ENCODE peak calls at places on chromosomes 11 and 22, in four cellular contexts. Y is astrocyte, B is thoracic aorta, F is vagina. H is an unnamed sample.

GRCh38 chr22:44449683-44450425 is 48.2 kb downstream of the RTL6 start:
- DNase-seq in Y (no peak), B (no peak), F (no peak), H (no peak)

GRCh38 chr11:122025757-122026156 is 90.3 kb downstream of the BLID start:
- DNase-seq in Y (no peak), B (no peak), F (no peak), H (no peak)

GRCh38 chr22:27470169-27470772 is 331.3 kb downstream of the MN1 start:
- DNase-seq in Y (no peak), B (no peak), F (no peak), H (no peak)

GRCh38 chr11:47552086-47552580 is 799 bp downstream of the CELF1 start:
- DNase-seq in Y (peak; percentile 59), B (no peak), F (no peak), H (no peak)

GRCh38 chr11:21933095-21933494 is 259.8 kb upstream of the ANO5 start:
- DNase-seq in Y (no peak), B (no peak), F (no peak), H (no peak)

GRCh38 chr11:119910056-119910455 is 181.1 kb upstream of the NECTIN1 start:
- DNase-seq in Y (no peak), B (no peak), F (no peak), H (no peak)

GRCh38 chr11:57473208-57473930 is 13.0 kb downstream of the RTN4RL2 start:
- DNase-seq in Y (no peak), B (no peak), F (no peak), H (no peak)

GRCh38 chr11:83278351-83278750 is 7.8 kb downstream of the CCDC90B start:
- DNase-seq in Y (peak; percentile 77), B (no peak), F (no peak), H (no peak)

GRCh38 chr22:49302150-49302460 is 525.6 kb downstream of the BRD1 start:
- DNase-seq in Y (no peak), B (no peak), F (no peak), H (no peak)

GRCh38 chr11:126354631-126355323 is 709 bp upstream of the ST3GAL4 start:
- DNase-seq in Y (no peak), B (no peak), F (peak; percentile 89), H (no peak)

GRCh38 chr22:23775779-23776375 is 3.2 kb downstream of the MMP11 start:
- DNase-seq in Y (no peak), B (no peak), F (no peak), H (no peak)

GRCh38 chr11:102345923-102346322 is 1.1 kb upstream of the BIRC2 start:
- DNase-seq in Y (peak; percentile 69), B (no peak), F (no peak), H (no peak)

GRCh38 chr11:46380340-46381045 is 976 bp upstream of the MDK start:
- DNase-seq in Y (no peak), B (no peak), F (no peak), H (peak; percentile 60)

GRCh38 chr11:75066061-75066460 is 30.6 kb downstream of the OR2AT4 start:
- DNase-seq in Y (peak; percentile 34), B (no peak), F (no peak), H (no peak)

GRCh38 chr11:59815754-59816153 is 5.2 kb upstream of the MRPL16 start:
- DNase-seq in Y (no peak), B (no peak), F (no peak), H (no peak)

GRCh38 chr22:17789379-17790200 is 15.3 kb upstream of the BID start:
- DNase-seq in Y (no peak), B (no peak), F (no peak), H (no peak)

GRCh38 chr22:49672013-49672516 is 155.6 kb downstream of the BRD1 start:
- DNase-seq in Y (no peak), B (no peak), F (no peak), H (no peak)

GRCh38 chr22:33896154-33896800 is 24.0 kb downstream of the LARGE1 start:
- DNase-seq in Y (no peak), B (no peak), F (no peak), H (no peak)

GRCh38 chr22:37486224-37486845 is at the start of gene MFNG:
- DNase-seq in Y (no peak), B (no peak), F (no peak), H (peak; percentile 82)

GRCh38 chr11:77081976-77082836 is 15.4 kb downstream of the CAPN5 start:
- DNase-seq in Y (no peak), B (peak; percentile 1), F (no peak), H (peak; percentile 59)

GRCh38 chr11:125350206-125351044 is 145.6 kb downstream of the FEZ1 start:
- DNase-seq in Y (no peak), B (no peak), F (no peak), H (no peak)

GRCh38 chr11:3132831-3133455 is 32.2 kb downstream of the OSBPL5 start:
- DNase-seq in Y (no peak), B (no peak), F (no peak), H (no peak)

GRCh38 chr22:48057116-48057835 is 1294.8 kb downstream of the TBC1D22A start:
- DNase-seq in Y (no peak), B (no peak), F (no peak), H (no peak)

GRCh38 chr11:130125638-130126037 is 33.9 kb upstream of the ST14 start:
- DNase-seq in Y (no peak), B (no peak), F (no peak), H (no peak)
- H3K4me1 ChIP-seq in Y (peaks cover 32% of the 10 kb centered on the region), B (peaks cover 21% of the 10 kb centered on the region), F (peaks cover 19% of the 10 kb centered on the region), H (peaks cover 16% of the 10 kb centered on the region)

DNA sequence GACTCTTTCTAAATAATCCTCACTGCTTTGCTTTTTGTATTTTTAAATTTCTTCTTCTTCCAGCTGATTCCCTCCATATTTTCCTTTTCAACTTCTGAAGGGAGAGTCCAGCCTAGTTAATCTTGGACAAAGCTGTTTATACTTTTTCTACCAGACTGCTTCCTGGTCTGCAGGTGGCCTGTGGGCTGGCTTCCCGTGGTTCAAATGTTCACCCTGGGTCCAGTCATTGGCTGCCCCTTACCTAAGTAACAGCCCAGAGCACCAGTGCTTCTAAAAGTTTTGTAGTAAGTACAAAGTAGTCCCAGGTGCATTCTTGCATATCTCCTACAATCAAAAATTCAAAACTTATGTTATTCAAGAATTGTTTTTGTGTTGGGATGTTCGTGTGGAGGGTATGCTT is 19.1 kb downstream of the ZNF143 start:
- DNase-seq in Y (no peak), B (no peak), F (no peak), H (no peak)
- H3K4me1 ChIP-seq in Y (no peaks in the 10 kb centered on the region), B (no peaks in the 10 kb centered on the region), F (no peaks in the 10 kb centered on the region), H (no peaks in the 10 kb centered on the region)

GRCh38 chr11:67436459-67437081 is 912 bp downstream of the PTPRCAP start:
- DNase-seq in Y (no peak), B (no peak), F (no peak), H (no peak)

GRCh38 chr11:67435727-67436458 is 1.6 kb downstream of the PTPRCAP start:
- DNase-seq in Y (no peak), B (no peak), F (no peak), H (no peak)

GRCh38 chr11:67435031-67435726 is 2.3 kb downstream of the PTPRCAP start:
- DNase-seq in Y (no peak), B (no peak), F (no peak), H (no peak)

GRCh38 chr11:67438121-67438902 is 830 bp upstream of the PTPRCAP start:
- DNase-seq in Y (no peak), B (no peak), F (no peak), H (no peak)

GRCh38 chr11:67437082-67437821 is at the start of gene PTPRCAP:
- DNase-seq in Y (no peak), B (no peak), F (no peak), H (no peak)
- H3K4me1 ChIP-seq in Y (peaks cover 15% of the 10 kb centered on the region), B (peaks cover 7% of the 10 kb centered on the region), F (peaks cover 46% of the 10 kb centered on the region), H (peaks cover 15% of the 10 kb centered on the region)

GRCh38 chr11:16182553-16182952 is 173.8 kb downstream of the SOX6 start:
- DNase-seq in Y (no peak), B (no peak), F (no peak), H (no peak)
- H3K4me1 ChIP-seq in Y (peaks cover 6% of the 10 kb centered on the region), B (peaks cover 6% of the 10 kb centered on the region), F (no peaks in the 10 kb centered on the region), H (no peaks in the 10 kb centered on the region)